ENCODE peak calls at places on chromosomes 7 and 10, in eight cellular contexts. Y is lower lobe of right lung, G is tibial artery, M is gastrocnemius medialis, R is Panc1, U is hepatocyte, P is fibroblast of lung, D is PC-3. B is an unnamed sample.

GRCh38 chr7:36175872-36176271 is 22.8 kb downstream of the EEPD1 start:
- DNase-seq in R (no peak), U (no peak), D (no peak), P (no peak), Y (peak; percentile 76), G (peak; percentile 79), M (peak; percentile 43), B (no peak)

GRCh38 chr7:157622408-157623221 is 285.8 kb downstream of the DNAJB6 start:
- DNase-seq in G (no peak), U (no peak), D (no peak), P (no peak), M (no peak), R (no peak), Y (no peak), B (no peak)

GRCh38 chr7:77467453-77467852 is 51.3 kb upstream of the GSAP start:
- DNase-seq in G (no peak), D (no peak), M (peak; percentile 39), R (no peak), P (no peak), U (peak; percentile 20), Y (peak; percentile 69), B (no peak)

GRCh38 chr7:100430450-100431285 is 1.0 kb downstream of the MEPCE start:
- DNase-seq in P (peak; percentile 13), G (peak; percentile 76), Y (peak; percentile 50), M (no peak), D (no peak), R (no peak), U (no peak), B (no peak)

GRCh38 chr7:144414815-144415214 is 11.3 kb upstream of the NOBOX start:
- DNase-seq in G (no peak), D (no peak), R (no peak), M (no peak), Y (no peak), P (no peak), U (no peak), B (no peak)

GRCh38 chr10:70321233-70321632 is 37.4 kb upstream of the NPFFR1 start:
- DNase-seq in P (no peak), Y (no peak), G (no peak), M (no peak), U (no peak), R (no peak), D (no peak), B (no peak)

GRCh38 chr7:74092321-74092963 is 8.8 kb downstream of the LIMK1 start:
- DNase-seq in D (no peak), U (no peak), Y (peak; percentile 57), G (no peak), M (no peak), P (no peak), R (no peak), B (no peak)

GRCh38 chr7:37920619-37921339 is at the start of gene EPDR1:
- DNase-seq in D (peak; percentile 78), R (no peak), Y (peak; percentile 83), M (peak; percentile 77), U (peak; percentile 63), G (peak; percentile 83), P (peak; percentile 38), B (peak; percentile 79)

GRCh38 chr7:135744938-135745701 is 3.5 kb downstream of the FAM180A start:
- DNase-seq in R (no peak), P (peak; percentile 96), M (no peak), D (peak; percentile 87), U (no peak), G (peak; percentile 74), Y (no peak), B (no peak)

GRCh38 chr7:144820557-144820956 is 15.3 kb downstream of the TPK1 start:
- DNase-seq in D (no peak), M (no peak), U (no peak), G (no peak), R (no peak), P (no peak), Y (no peak), B (no peak)

GRCh38 chr7:40850017-40850416 is 715.2 kb downstream of the SUGCT start:
- DNase-seq in G (no peak), R (no peak), U (no peak), D (no peak), Y (no peak), P (peak; percentile 57), M (no peak), B (no peak)

GRCh38 chr7:2104107-2104710 is 128.5 kb downstream of the MAD1L1 start:
- DNase-seq in U (peak; percentile 89), M (peak; percentile 82), G (peak; percentile 91), D (no peak), Y (peak; percentile 90), P (peak; percentile 84), R (no peak), B (peak; percentile 88)

GRCh38 chr10:87862644-87863101 is 660 bp downstream of the KLLN start:
- DNase-seq in R (no peak), M (no peak), P (no peak), D (peak; percentile 34), G (no peak), U (no peak), Y (no peak), B (no peak)

GRCh38 chr10:102517553-102517952 is 13.8 kb downstream of the SUFU start:
- DNase-seq in U (peak; percentile 32), P (peak; percentile 72), D (no peak), G (peak; percentile 12), M (no peak), R (no peak), Y (no peak), B (no peak)

GRCh38 chr7:107180378-107180777 is 11.6 kb downstream of the HBP1 start:
- DNase-seq in G (no peak), D (peak; percentile 53), Y (no peak), P (peak; percentile 69), M (no peak), R (no peak), U (peak; percentile 72), B (no peak)

GRCh38 chr7:116439856-116440549 is 59.5 kb upstream of the CAV2 start:
- DNase-seq in D (no peak), Y (no peak), U (no peak), P (peak; percentile 51), M (no peak), R (no peak), G (no peak), B (no peak)

GRCh38 chr7:116441534-116441933 is 58.0 kb upstream of the CAV2 start:
- DNase-seq in U (no peak), G (no peak), D (no peak), Y (no peak), R (no peak), P (no peak), M (no peak), B (no peak)

GRCh38 chr7:116443646-116444045 is 55.9 kb upstream of the CAV2 start:
- DNase-seq in Y (no peak), P (no peak), D (no peak), G (no peak), U (no peak), R (no peak), M (no peak), B (no peak)

GRCh38 chr7:116445447-116445846 is 54.1 kb upstream of the CAV2 start:
- DNase-seq in P (no peak), D (no peak), R (no peak), G (no peak), U (no peak), Y (no peak), M (no peak), B (no peak)

DNA sequence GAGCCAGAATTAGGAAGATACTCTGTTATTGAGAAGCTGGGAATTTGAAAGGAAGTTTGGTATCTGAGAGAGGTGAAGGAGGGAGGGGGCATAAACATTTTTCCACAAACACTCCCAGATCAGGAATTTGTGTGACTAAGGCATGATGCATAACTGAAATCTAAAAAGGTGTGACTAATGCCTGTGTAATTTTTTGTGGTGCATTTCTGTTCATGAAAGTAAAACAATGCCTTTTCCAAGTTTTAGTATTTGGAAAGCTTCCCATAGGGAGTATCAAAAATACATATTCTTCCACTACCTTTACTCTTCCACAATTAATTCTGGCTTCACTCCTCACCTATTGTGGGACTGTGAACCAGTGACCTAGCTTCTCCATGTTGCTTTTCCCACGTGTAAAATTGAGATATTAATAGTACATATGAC is 56.4 kb upstream of the CAV2 start:
- DNase-seq in P (peak; percentile 97), D (peak; percentile 98), M (no peak), G (no peak), U (peak; percentile 28), R (peak; percentile 95), Y (no peak), B (no peak)
- H3K27ac ChIP-seq in P (peak overlapping the region; percentile 69), D (peak overlapping the region; percentile 91), M (no peak overlapping the region), G (peak overlapping the region; percentile 43), U (peak overlapping the region; percentile 43), R (peak overlapping the region; percentile 96), Y (peak overlapping the region; percentile 51), B (peak overlapping the region; percentile 78)

GRCh38 chr10:29895436-29895835 is 163.9 kb downstream of the JCAD start:
- DNase-seq in P (peak; percentile 99), U (peak; percentile 37), R (no peak), Y (no peak), G (peak; percentile 92), D (no peak), M (peak; percentile 44), B (peak; percentile 91)

GRCh38 chr10:29897999-29898716 is 161.2 kb downstream of the JCAD start:
- DNase-seq in Y (no peak), R (no peak), G (no peak), U (no peak), P (no peak), D (no peak), M (no peak), B (no peak)

GRCh38 chr10:29897430-29897829 is 162.0 kb downstream of the JCAD start:
- DNase-seq in Y (no peak), M (no peak), U (no peak), P (no peak), G (no peak), R (no peak), D (no peak), B (no peak)

DNA sequence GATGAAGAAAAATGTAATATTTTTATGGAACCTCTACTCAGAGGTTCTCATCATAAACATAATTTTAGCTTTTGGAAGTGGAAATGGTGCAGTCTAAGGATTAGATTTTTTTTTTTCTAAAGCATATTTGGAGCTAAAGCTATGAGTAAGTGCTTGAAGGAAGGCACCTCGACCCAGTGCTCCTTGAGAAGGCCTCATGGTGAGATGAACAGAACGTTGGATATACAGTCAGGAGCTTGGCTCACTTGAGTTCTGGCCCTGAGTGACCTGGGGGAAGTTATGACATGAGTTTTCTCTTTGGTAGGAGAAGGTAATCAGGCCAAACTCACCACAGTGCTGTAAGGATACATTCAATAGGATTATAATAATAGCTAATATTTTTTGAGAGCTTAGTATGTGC is 163.3 kb downstream of the JCAD start:
- DNase-seq in G (no peak), P (peak; percentile 76), U (no peak), M (no peak), R (no peak), D (no peak), Y (no peak), B (no peak)
- H3K27ac ChIP-seq in G (peak overlapping the region; percentile 75), P (no peak overlapping the region), U (no peak overlapping the region), M (no peak overlapping the region), R (no peak overlapping the region), D (no peak overlapping the region), Y (no peak overlapping the region), B (peak overlapping the region; percentile 80)

GRCh38 chr7:452791-453455 is 66.7 kb downstream of the PDGFA start:
- DNase-seq in P (no peak), Y (no peak), R (no peak), G (peak; percentile 80), M (no peak), U (no peak), D (no peak), B (no peak)
- H3K27ac ChIP-seq in P (no peak overlapping the region), Y (no peak overlapping the region), R (no peak overlapping the region), G (no peak overlapping the region), M (no peak overlapping the region), U (no peak overlapping the region), D (no peak overlapping the region), B (no peak overlapping the region)

DNA sequence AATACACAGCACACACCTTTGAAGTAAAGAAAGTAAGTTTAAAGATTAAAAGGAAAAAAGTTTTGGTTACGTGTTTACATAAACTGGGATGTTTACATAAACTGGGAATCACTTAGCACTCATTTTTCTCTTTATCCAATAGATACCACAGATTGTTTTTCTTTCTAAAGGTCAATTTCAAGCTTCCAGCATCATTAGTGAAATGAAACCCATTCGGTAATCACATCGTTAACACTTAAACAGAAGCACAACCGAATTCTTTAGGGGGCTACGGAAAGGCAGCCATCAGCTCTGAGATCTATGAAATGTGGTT is 1.1 kb downstream of the ODAD2 start:
- DNase-seq in R (no peak), P (no peak), U (no peak), Y (no peak), G (no peak), M (no peak), D (no peak), B (no peak)
- H3K27ac ChIP-seq in R (no peak overlapping the region), P (no peak overlapping the region), U (no peak overlapping the region), Y (no peak overlapping the region), G (peak overlapping the region; percentile 54), M (no peak overlapping the region), D (no peak overlapping the region), B (peak overlapping the region; percentile 26)

B was measured in coronary artery.